ENCODE peak calls at places on chromosomes 5 and 9, in five cellular contexts. P is GM12878, B is HepG2, H is A549, L is K562. D is an unnamed sample.

GRCh38 chr9:3758816-3759576 is 233.2 kb upstream of the RFX3 start:
- DNase-seq in P (no peak), H (no peak), L (no peak), B (no peak), D (peak)

GRCh38 chr5:38468202-38468656 is 88.2 kb downstream of the LIFR start:
- DNase-seq in B (peak), P (no peak), L (no peak), H (peak), D (peak)

GRCh38 chr5:142587354-142587965 is 98.4 kb downstream of the FGF1 start:
- DNase-seq in P (no peak), B (peak), L (peak), H (peak), D (peak)

GRCh38 chr5:1516615-1517601 is 6.9 kb downstream of the LPCAT1 start:
- DNase-seq in B (peak), P (no peak), H (peak), L (no peak), D (peak)

GRCh38 chr5:102628449-102629175 is 126.5 kb upstream of the PAM start:
- DNase-seq in L (no peak), H (no peak), P (no peak), B (no peak), D (peak)

GRCh38 chr9:33498387-33498786 is 24.7 kb upstream of the NOL6 start:
- DNase-seq in L (no peak), B (no peak), H (no peak), P (no peak), D (peak)

GRCh38 chr9:136011703-136012496 is 50.7 kb upstream of the UBAC1 start:
- DNase-seq in P (no peak), L (peak), B (peak), H (no peak), D (peak)

GRCh38 chr9:123432331-123433236 is 76.6 kb downstream of the CRB2 start:
- DNase-seq in B (no peak), L (no peak), P (no peak), H (no peak), D (no peak)

GRCh38 chr9:7665874-7666273 is 133.7 kb downstream of the DMAC1 start:
- DNase-seq in L (no peak), P (no peak), H (no peak), B (no peak), D (no peak)

GRCh38 chr5:71924325-71924724 is 182.9 kb upstream of the MAP1B start:
- DNase-seq in H (no peak), L (no peak), P (no peak), B (no peak), D (peak)

GRCh38 chr5:168756517-168757391 is 177.6 kb upstream of the PANK3 start:
- DNase-seq in B (no peak), H (no peak), P (no peak), L (no peak), D (no peak)

GRCh38 chr9:16361118-16361517 is 509.4 kb downstream of the BNC2 start:
- DNase-seq in H (no peak), B (no peak), L (no peak), P (no peak), D (peak)
- TF ChIP-seq CEBPB in H (no peak), B (no peak), L (no peak), P (no peak), D (no peak)

GRCh38 chr9:13213337-13213736 is 66.2 kb downstream of the MPDZ start:
- DNase-seq in B (peak), L (no peak), H (peak), P (no peak), D (peak)
- TF ChIP-seq BHLHE40 in B (no peak), L (no peak), H (no peak), P (no peak), D (no peak)

GRCh38 chr5:126864042-126864688 is 87.2 kb downstream of the LMNB1 start:
- DNase-seq in P (no peak), B (no peak), L (peak), H (no peak), D (no peak)
- H3K4me3 ChIP-seq in P (no peak), B (no peak), L (peak), H (no peak), D (no peak)

GRCh38 chr5:9455826-9456434 is 89.9 kb downstream of the SEMA5A start:
- DNase-seq in H (no peak), B (no peak), P (no peak), L (no peak), D (no peak)
- TF ChIP-seq CEBPB in H (no peak), B (no peak), P (no peak), L (no peak), D (no peak)

GRCh38 chr5:152532714-152533113 is 127.6 kb upstream of the NMUR2 start:
- DNase-seq in B (peak), H (peak), L (peak), P (peak), D (peak)
- TF ChIP-seq BHLHE40 in B (no peak), H (no peak), L (no peak), P (no peak), D (no peak)

DNA sequence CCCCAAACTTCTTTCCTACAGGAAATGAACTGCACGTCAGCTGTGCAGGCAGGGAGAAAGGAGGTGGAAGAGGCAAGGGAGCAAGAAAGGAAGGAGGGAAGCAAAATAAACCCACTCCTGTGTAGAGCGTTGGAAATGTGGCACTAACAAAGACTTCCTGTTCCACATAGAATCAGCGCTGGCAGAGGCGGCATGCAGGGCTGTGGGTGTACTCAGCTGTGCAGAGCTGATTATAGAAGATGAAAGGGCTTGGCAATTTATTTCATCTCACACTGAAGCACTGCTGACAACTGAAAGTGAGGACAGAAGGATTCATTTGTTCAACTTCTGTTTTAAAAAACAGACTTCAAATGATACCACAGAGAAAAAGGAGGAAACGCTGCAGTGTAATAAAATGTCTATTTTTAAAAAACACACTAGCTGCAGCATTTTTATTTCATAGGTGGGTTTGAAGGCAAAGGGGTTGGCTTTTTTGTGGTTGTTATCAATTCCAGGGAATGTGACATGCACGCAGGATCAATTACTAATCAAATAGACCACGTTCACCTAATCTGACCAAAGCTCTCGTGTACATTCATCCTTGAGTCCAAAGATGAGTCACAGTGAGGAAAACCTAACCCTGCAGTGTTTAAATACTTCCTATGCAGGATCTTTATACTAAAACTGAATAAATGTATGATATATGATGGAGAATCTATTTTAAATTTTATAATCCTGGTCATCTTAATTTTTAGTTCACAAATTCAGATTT is 583.5 kb downstream of the ZNF608 start:
- DNase-seq in L (no peak), B (peak), P (no peak), H (no peak), D (peak)
- H3K4me3 ChIP-seq in L (no peak), B (no peak), P (no peak), H (no peak), D (no peak)

GRCh38 chr9:114364528-114365041 is 23.2 kb downstream of the AKNA start:
- DNase-seq in H (no peak), L (no peak), B (no peak), P (no peak), D (no peak)
- TF ChIP-seq CEBPB in H (no peak), L (peak), B (no peak), P (no peak), D (no peak)

GRCh38 chr5:55636711-55637110 is 75.4 kb downstream of the SLC38A9 start:
- DNase-seq in L (no peak), H (peak), B (peak), P (no peak), D (peak)
- TF ChIP-seq BHLHE40 in L (no peak), H (no peak), B (no peak), P (no peak), D (no peak)

DNA sequence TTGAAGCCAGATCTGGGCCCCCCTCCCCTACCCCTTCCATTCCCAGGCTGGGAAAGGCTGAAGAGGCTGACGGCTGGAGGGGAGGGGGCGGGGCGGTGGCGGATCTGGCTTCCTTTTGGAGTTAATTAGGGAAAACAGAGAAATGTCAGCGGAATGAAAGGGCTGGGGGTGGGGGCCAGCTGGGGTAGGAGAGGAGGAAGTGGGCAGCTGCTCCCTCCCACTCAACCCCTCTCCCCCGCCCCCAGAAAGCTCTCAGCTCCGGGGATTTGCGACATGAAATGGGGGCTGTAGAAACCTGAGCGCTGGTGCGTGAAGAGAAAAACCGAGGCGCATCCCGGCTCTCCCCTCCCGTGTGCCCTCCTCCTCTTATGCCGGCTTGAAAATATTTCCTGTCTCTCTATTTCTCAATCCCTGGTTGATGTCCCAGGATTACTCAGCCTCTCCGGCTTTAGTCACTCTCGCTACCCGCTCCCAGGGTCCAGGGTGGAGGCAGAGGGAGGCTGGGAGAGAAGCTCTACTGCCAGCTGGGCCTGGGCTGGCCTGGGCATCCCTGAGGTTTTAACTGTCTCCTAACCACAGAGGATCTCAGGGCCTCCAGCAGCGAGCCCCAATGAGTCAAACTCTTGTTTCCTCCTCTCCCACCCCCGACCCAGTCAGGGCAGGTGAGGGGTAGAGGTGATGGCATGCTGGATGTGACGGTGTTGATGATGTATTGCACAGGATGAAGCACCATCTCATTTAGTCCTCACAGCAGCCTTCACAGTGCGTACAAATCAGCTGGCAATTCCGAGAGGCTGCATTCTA is 20.1 kb downstream of the PCDHGC5 start:
- DNase-seq in P (no peak), H (no peak), L (no peak), B (peak), D (peak)
- H3K4me3 ChIP-seq in P (peak), H (no peak), L (no peak), B (no peak), D (peak)

D was measured in IMR-90.